ENCODE peak calls at places on chromosomes 12 and 14, in eight cellular contexts. J is HCEC 1CT; G is stimulated activated CD4-positive, alpha-beta T cell treated with anti-CD3 and anti-CD28 coated beads, TNF-alpha, amount 100 ng/mL, for 1 hour; F is WTC11; Z is HCT116; B is cardiac fibroblast; W is frontal cortex; V is activated naive CD4-positive, alpha-beta T cell. Q is an unnamed sample.

GRCh38 chr12:59055204-59055839 is 135.0 kb upstream of the LRIG3 start:
- DNase-seq in J (peak), F (no peak), G (no peak), V (no peak), B (peak), W (no peak), Z (peak), Q (peak)

GRCh38 chr12:110741371-110741770 is 1.3 kb downstream of the PPP1CC start:
- DNase-seq in G (no peak), W (no peak), Z (no peak), V (no peak), F (no peak), B (no peak), J (peak), Q (no peak)

GRCh38 chr12:106586803-106587684 is 4.2 kb downstream of the RFX4 start:
- DNase-seq in G (no peak), W (no peak), Z (no peak), V (no peak), J (no peak), B (no peak), F (peak), Q (peak)

GRCh38 chr12:69278814-69279782 is 39.7 kb downstream of the CPSF6 start:
- DNase-seq in F (no peak), Z (no peak), G (no peak), W (no peak), V (no peak), J (no peak), B (no peak), Q (no peak)

GRCh38 chr12:72207094-72207493 is 65.1 kb upstream of the TRHDE start:
- DNase-seq in V (no peak), F (no peak), G (no peak), Z (no peak), W (no peak), B (no peak), J (no peak), Q (no peak)

GRCh38 chr14:96158735-96159134 is 45.9 kb upstream of the BDKRB2 start:
- DNase-seq in F (no peak), W (no peak), J (no peak), Z (no peak), B (no peak), G (no peak), V (no peak), Q (no peak)

GRCh38 chr14:28756896-28757570 is 9.6 kb upstream of the FOXG1 start:
- DNase-seq in W (no peak), B (peak), F (peak), G (no peak), J (peak), Z (no peak), V (no peak), Q (peak)

GRCh38 chr12:69886715-69887114 is 61.7 kb downstream of the MYRFL start:
- DNase-seq in J (no peak), Z (no peak), G (no peak), F (no peak), V (no peak), W (no peak), B (no peak), Q (no peak)

GRCh38 chr12:110068654-110069053 is 20.3 kb upstream of the C12orf76 start:
- DNase-seq in Z (no peak), G (no peak), J (no peak), W (no peak), F (no peak), B (no peak), V (no peak), Q (no peak)

GRCh38 chr14:105855246-105855892 is 329.0 kb downstream of the TMEM121 start:
- DNase-seq in Z (no peak), G (no peak), J (no peak), W (no peak), V (no peak), B (no peak), F (no peak), Q (no peak)

GRCh38 chr14:103231376-103232019 is 102.5 kb upstream of the EIF5 start:
- DNase-seq in V (no peak), Z (no peak), J (no peak), G (no peak), B (no peak), W (no peak), F (no peak), Q (no peak)

GRCh38 chr14:23095196-23096108 is at the start of gene C14orf119:
- DNase-seq in Z (peak), J (peak), F (peak), G (peak), B (peak), V (no peak), W (peak), Q (peak)

GRCh38 chr12:21334771-21335325 is at the start of gene SLCO1A2:
- DNase-seq in V (no peak), B (no peak), W (no peak), F (no peak), J (no peak), G (no peak), Z (no peak), Q (no peak)

GRCh38 chr12:6691473-6691872 is 2.3 kb upstream of the ZNF384 start:
- DNase-seq in Z (no peak), G (no peak), V (no peak), B (peak), F (no peak), W (no peak), J (no peak), Q (peak)

GRCh38 chr12:113875681-113876080 is 90.4 kb downstream of the RBM19 start:
- DNase-seq in F (no peak), G (no peak), V (no peak), J (no peak), Z (no peak), B (peak), W (no peak), Q (peak)

GRCh38 chr14:28635387-28635786 is 131.2 kb upstream of the FOXG1 start:
- DNase-seq in B (peak), Z (peak), W (no peak), J (peak), V (no peak), F (no peak), G (no peak), Q (peak)

Q was measured in Daoy.